ENCODE peak calls at places on chromosomes 6 and 20, in seven cellular contexts. K is heart left ventricle, G is brain microvascular endothelial cell, L is left lung, S is suprapubic skin, N is uterus, I is heart right ventricle. R is an unnamed sample. For H3K27me3, the result is how much of the 10 kb centered on the place peaks cover.

GRCh38 chr6:90284236-90284744 is 12.4 kb downstream of the BACH2 start:
- DNase-seq in K (no peak), G (peak), L (peak), S (no peak), N (peak), I (no peak), R (peak)

GRCh38 chr6:52909131-52909530 is 367 bp downstream of the GSTA3 start:
- DNase-seq in K (no peak), G (no peak), L (no peak), S (no peak), N (no peak), I (no peak), R (no peak)

GRCh38 chr20:137668-138131 is 4.7 kb upstream of the DEFB126 start:
- DNase-seq in K (no peak), G (no peak), L (no peak), S (no peak), N (no peak), I (no peak), R (no peak)

GRCh38 chr6:53312355-53312754 is 36.4 kb downstream of the ELOVL5 start:
- DNase-seq in K (no peak), G (no peak), L (no peak), S (no peak), N (no peak), I (no peak), R (no peak)

GRCh38 chr20:20441259-20441658 is 73.4 kb downstream of the INSM1 start:
- DNase-seq in K (no peak), G (no peak), L (no peak), S (no peak), N (no peak), I (no peak), R (no peak)

GRCh38 chr6:105835373-105835772 is 250.8 kb upstream of the PRDM1 start:
- DNase-seq in K (no peak), G (peak), L (no peak), S (no peak), N (no peak), I (no peak), R (peak)

GRCh38 chr6:157764346-157765068 is 58.5 kb upstream of the SNX9 start:
- DNase-seq in K (peak), G (peak), L (peak), S (peak), N (peak), I (peak), R (peak)

GRCh38 chr6:21109421-21110178 is 484.0 kb upstream of the SOX4 start:
- DNase-seq in K (no peak), G (peak), L (no peak), S (no peak), N (no peak), I (no peak), R (no peak)

GRCh38 chr6:37524025-37524647 is 24.4 kb upstream of the CCDC167 start:
- DNase-seq in K (no peak), G (peak), L (no peak), S (no peak), N (no peak), I (no peak), R (peak)

GRCh38 chr6:135358907-135359459 is 138.6 kb downstream of the AHI1 start:
- DNase-seq in K (no peak), G (no peak), L (no peak), S (no peak), N (no peak), I (no peak), R (no peak)

GRCh38 chr6:53629862-53630532 is 35.6 kb downstream of the KLHL31 start:
- DNase-seq in K (no peak), G (no peak), L (no peak), S (no peak), N (no peak), I (no peak), R (no peak)

GRCh38 chr6:150129616-150130505 is 13.0 kb upstream of the PPP1R14C start:
- DNase-seq in K (no peak), G (no peak), L (no peak), S (no peak), N (no peak), I (no peak), R (no peak)

GRCh38 chr6:29626948-29627761 is 5.8 kb downstream of the GABBR1 start:
- DNase-seq in K (peak), G (no peak), L (no peak), S (peak), N (no peak), I (no peak), R (no peak)

GRCh38 chr6:57177545-57178225 is 5.6 kb downstream of the BAG2 start:
- DNase-seq in K (peak), G (no peak), L (no peak), S (peak), N (peak), I (peak), R (no peak)

GRCh38 chr6:143000771-143001170 is 55.8 kb upstream of the HIVEP2 start:
- DNase-seq in K (no peak), G (no peak), L (no peak), S (no peak), N (no peak), I (no peak), R (no peak)

GRCh38 chr6:10384333-10384718 is 30.5 kb downstream of the TFAP2A start:
- DNase-seq in K (no peak), G (no peak), L (no peak), S (no peak), N (no peak), I (no peak), R (no peak)

GRCh38 chr6:10383312-10384063 is 31.4 kb downstream of the TFAP2A start:
- DNase-seq in K (no peak), G (no peak), L (no peak), S (no peak), N (no peak), I (no peak), R (peak)

GRCh38 chr6:10382728-10383127 is 32.1 kb downstream of the TFAP2A start:
- DNase-seq in K (no peak), G (no peak), L (no peak), S (no peak), N (no peak), I (no peak), R (no peak)

GRCh38 chr6:10384719-10385511 is 30.0 kb downstream of the TFAP2A start:
- DNase-seq in K (no peak), G (no peak), L (no peak), S (no peak), N (no peak), I (no peak), R (no peak)

GRCh38 chr6:10384064-10384317 is 30.9 kb downstream of the TFAP2A start:
- DNase-seq in K (no peak), G (no peak), L (no peak), S (no peak), N (no peak), I (no peak), R (no peak)
- H3K27me3 ChIP-seq in K (half or more), G (half or more), L (half or more), S (half or more), N (under half), I (half or more), R (under half)

GRCh38 chr20:63457737-63458136 is 14.7 kb downstream of the KCNQ2 start:
- DNase-seq in K (peak), G (peak), L (no peak), S (no peak), N (no peak), I (peak), R (no peak)
- H3K27me3 ChIP-seq in K (half or more), G (under half), L (half or more), S (half or more), N (under half), I (half or more), R (half or more)

GRCh38 chr20:40333591-40333990 is 355.4 kb downstream of the MAFB start:
- DNase-seq in K (no peak), G (no peak), L (no peak), S (no peak), N (no peak), I (no peak), R (no peak)

GRCh38 chr20:40335437-40335836 is 353.6 kb downstream of the MAFB start:
- DNase-seq in K (no peak), G (no peak), L (no peak), S (no peak), N (no peak), I (no peak), R (no peak)

GRCh38 chr20:40336034-40336433 is 353.0 kb downstream of the MAFB start:
- DNase-seq in K (no peak), G (no peak), L (no peak), S (no peak), N (no peak), I (no peak), R (no peak)

GRCh38 chr20:40339661-40340449 is 349.2 kb downstream of the MAFB start:
- DNase-seq in K (peak), G (no peak), L (peak), S (peak), N (no peak), I (peak), R (no peak)

GRCh38 chr20:40336530-40336929 is 352.5 kb downstream of the MAFB start:
- DNase-seq in K (no peak), G (no peak), L (no peak), S (no peak), N (no peak), I (no peak), R (no peak)
- H3K27me3 ChIP-seq in K (under half), G (under half), L (under half), S (under half), N (under half), I (under half), R (under half)

DNA sequence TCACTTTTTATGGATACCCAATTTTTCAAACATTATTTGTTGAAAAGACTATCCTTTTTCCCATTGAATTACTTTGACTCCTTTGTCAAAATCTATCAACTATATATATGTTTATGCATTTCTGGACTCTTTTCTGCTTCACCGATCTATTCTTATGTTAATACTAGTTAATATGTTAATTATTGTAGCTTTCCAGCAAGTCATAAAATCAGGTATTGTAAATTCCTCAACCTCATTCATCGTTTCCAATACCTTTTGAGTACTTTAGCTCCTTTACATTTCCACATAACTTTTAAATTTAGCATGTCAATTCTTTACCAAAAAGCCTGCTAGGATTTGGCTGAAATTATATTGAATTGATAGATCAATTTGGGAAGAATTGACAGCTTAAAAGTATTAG is 407.3 kb downstream of the ARHGAP18 start:
- DNase-seq in K (no peak), G (no peak), L (no peak), S (no peak), N (no peak), I (no peak), R (no peak)
- H3K27me3 ChIP-seq in K (under half), G (under half), L (under half), S (under half), N (under half), I (under half), R (under half)

GRCh38 chr20:14444106-14444505 is 106.7 kb upstream of the FLRT3 start:
- DNase-seq in K (no peak), G (no peak), L (no peak), S (no peak), N (no peak), I (no peak), R (no peak)

GRCh38 chr20:14449323-14449722 is 111.9 kb upstream of the FLRT3 start:
- DNase-seq in K (no peak), G (no peak), L (no peak), S (no peak), N (no peak), I (no peak), R (no peak)

GRCh38 chr20:14446446-14446845 is 109.0 kb upstream of the FLRT3 start:
- DNase-seq in K (no peak), G (no peak), L (no peak), S (no peak), N (no peak), I (no peak), R (no peak)

GRCh38 chr20:14445310-14445709 is 107.9 kb upstream of the FLRT3 start:
- DNase-seq in K (no peak), G (peak), L (no peak), S (no peak), N (no peak), I (no peak), R (no peak)

GRCh38 chr20:14445902-14446301 is 108.5 kb upstream of the FLRT3 start:
- DNase-seq in K (no peak), G (no peak), L (no peak), S (no peak), N (no peak), I (no peak), R (no peak)
- H3K27me3 ChIP-seq in K (under half), G (under half), L (under half), S (under half), N (under half), I (under half), R (under half)